ENCODE peak calls at places on chromosomes 6 and 20, in six cellular contexts. One of them, this sample, is unnamed.

GRCh38 chr20:39112196-39112743 is 150.1 kb downstream of the DHX35 start:
- DNase-seq in mesendoderm: peak
- DNase-seq in H9: peak
- DNase-seq in neuronal stem cell: peak
- DNase-seq in H1: peak
- DNase-seq in IMR-90: peak
- DNase-seq in this sample: peak

GRCh38 chr6:170285482-170285881 is 5.4 kb downstream of the DLL1 start:
- DNase-seq in mesendoderm: no peak
- DNase-seq in H9: no peak
- DNase-seq in neuronal stem cell: no peak
- DNase-seq in H1: no peak
- DNase-seq in IMR-90: no peak
- DNase-seq in this sample: no peak

GRCh38 chr6:148107911-148108310 is 234.7 kb upstream of the SASH1 start:
- DNase-seq in mesendoderm: no peak
- DNase-seq in H9: no peak
- DNase-seq in neuronal stem cell: no peak
- DNase-seq in H1: no peak
- DNase-seq in IMR-90: no peak
- DNase-seq in this sample: no peak

GRCh38 chr20:51220293-51220706 is 197.4 kb upstream of the KCNG1 start:
- DNase-seq in mesendoderm: peak
- DNase-seq in H9: peak
- DNase-seq in neuronal stem cell: no peak
- DNase-seq in H1: no peak
- DNase-seq in IMR-90: no peak
- DNase-seq in this sample: no peak

GRCh38 chr6:15793288-15793687 is 130.5 kb upstream of the DTNBP1 start:
- DNase-seq in mesendoderm: peak
- DNase-seq in H9: no peak
- DNase-seq in neuronal stem cell: no peak
- DNase-seq in H1: no peak
- DNase-seq in IMR-90: peak
- DNase-seq in this sample: peak

GRCh38 chr6:97186416-97186999 is 96.5 kb downstream of the MMS22L start:
- DNase-seq in mesendoderm: peak
- DNase-seq in H9: peak
- DNase-seq in neuronal stem cell: peak
- DNase-seq in H1: peak
- DNase-seq in IMR-90: peak
- DNase-seq in this sample: peak

GRCh38 chr6:122803056-122803695 is 14.1 kb downstream of the SMPDL3A start:
- DNase-seq in mesendoderm: no peak
- DNase-seq in H9: no peak
- DNase-seq in neuronal stem cell: no peak
- DNase-seq in H1: no peak
- DNase-seq in IMR-90: peak
- DNase-seq in this sample: peak

GRCh38 chr6:76612818-76613452 is 540.5 kb upstream of the IMPG1 start:
- DNase-seq in mesendoderm: peak
- DNase-seq in H9: no peak
- DNase-seq in neuronal stem cell: no peak
- DNase-seq in H1: no peak
- DNase-seq in IMR-90: no peak
- DNase-seq in this sample: no peak

GRCh38 chr6:100504786-100505737 is 40.3 kb upstream of the SIM1 start:
- DNase-seq in mesendoderm: peak
- DNase-seq in H9: no peak
- DNase-seq in neuronal stem cell: no peak
- DNase-seq in H1: no peak
- DNase-seq in IMR-90: peak
- DNase-seq in this sample: peak

GRCh38 chr20:24634855-24635254 is 165.4 kb downstream of the SYNDIG1 start:
- DNase-seq in mesendoderm: peak
- DNase-seq in H9: peak
- DNase-seq in neuronal stem cell: no peak
- DNase-seq in H1: no peak
- DNase-seq in IMR-90: peak
- DNase-seq in this sample: peak

GRCh38 chr20:56350842-56351241 is 7.9 kb upstream of the FAM210B start:
- DNase-seq in mesendoderm: no peak
- DNase-seq in H9: no peak
- DNase-seq in neuronal stem cell: no peak
- DNase-seq in H1: no peak
- DNase-seq in IMR-90: peak
- DNase-seq in this sample: no peak

GRCh38 chr20:46994341-46994740 is 99.7 kb downstream of the EYA2 start:
- DNase-seq in mesendoderm: no peak
- DNase-seq in H9: no peak
- DNase-seq in neuronal stem cell: no peak
- DNase-seq in H1: no peak
- DNase-seq in IMR-90: no peak
- DNase-seq in this sample: no peak

GRCh38 chr6:151068761-151069312 is 170.9 kb upstream of the AKAP12 start:
- DNase-seq in mesendoderm: no peak
- DNase-seq in H9: no peak
- DNase-seq in neuronal stem cell: no peak
- DNase-seq in H1: no peak
- DNase-seq in IMR-90: peak
- DNase-seq in this sample: peak

GRCh38 chr20:40283689-40284088 is 405.3 kb downstream of the MAFB start:
- DNase-seq in mesendoderm: no peak
- DNase-seq in H9: no peak
- DNase-seq in neuronal stem cell: no peak
- DNase-seq in H1: no peak
- DNase-seq in IMR-90: no peak
- DNase-seq in this sample: no peak

GRCh38 chr6:113995632-113996031 is 24.7 kb upstream of the HDAC2 start:
- DNase-seq in mesendoderm: peak
- DNase-seq in H9: peak
- DNase-seq in neuronal stem cell: no peak
- DNase-seq in H1: no peak
- DNase-seq in IMR-90: peak
- DNase-seq in this sample: peak

GRCh38 chr20:63831696-63832686 is 927 bp upstream of the ZBTB46 start:
- DNase-seq in mesendoderm: peak
- DNase-seq in H9: peak
- DNase-seq in neuronal stem cell: no peak
- DNase-seq in H1: no peak
- DNase-seq in IMR-90: no peak
- DNase-seq in this sample: peak

GRCh38 chr6:135871878-135872277 is 20.4 kb downstream of the PDE7B start:
- DNase-seq in mesendoderm: peak
- DNase-seq in H9: no peak
- DNase-seq in neuronal stem cell: no peak
- DNase-seq in H1: no peak
- DNase-seq in IMR-90: peak
- DNase-seq in this sample: no peak

GRCh38 chr20:35883341-35883777 is 70.9 kb downstream of the SCAND1 start:
- DNase-seq in mesendoderm: peak
- DNase-seq in H9: no peak
- DNase-seq in neuronal stem cell: no peak
- DNase-seq in H1: no peak
- DNase-seq in IMR-90: no peak
- DNase-seq in this sample: no peak

GRCh38 chr6:17714879-17715860 is 8.4 kb upstream of the NUP153 start:
- DNase-seq in mesendoderm: peak
- DNase-seq in H9: no peak
- DNase-seq in neuronal stem cell: no peak
- DNase-seq in H1: no peak
- DNase-seq in IMR-90: peak
- DNase-seq in this sample: peak

GRCh38 chr6:56579155-56579851 is 63.4 kb downstream of the DST start:
- DNase-seq in mesendoderm: no peak
- DNase-seq in H9: no peak
- DNase-seq in neuronal stem cell: no peak
- DNase-seq in H1: no peak
- DNase-seq in IMR-90: peak
- DNase-seq in this sample: no peak

GRCh38 chr20:12410783-12411182 is 493.1 kb downstream of the BTBD3 start:
- DNase-seq in mesendoderm: no peak
- DNase-seq in H9: no peak
- DNase-seq in neuronal stem cell: no peak
- DNase-seq in H1: no peak
- DNase-seq in IMR-90: no peak
- DNase-seq in this sample: no peak

GRCh38 chr6:12709116-12709515 is 7.5 kb upstream of the PHACTR1 start:
- DNase-seq in mesendoderm: peak
- DNase-seq in H9: no peak
- DNase-seq in neuronal stem cell: no peak
- DNase-seq in H1: no peak
- DNase-seq in IMR-90: no peak
- DNase-seq in this sample: no peak

GRCh38 chr6:13485923-13486557 is 1.4 kb downstream of the GFOD1 start:
- DNase-seq in mesendoderm: peak
- DNase-seq in H9: no peak
- DNase-seq in neuronal stem cell: peak
- DNase-seq in H1: no peak
- DNase-seq in IMR-90: peak
- DNase-seq in this sample: peak

GRCh38 chr6:31246051-31246495 is 25.8 kb downstream of the HLA-C start:
- DNase-seq in mesendoderm: peak
- DNase-seq in H9: no peak
- DNase-seq in neuronal stem cell: no peak
- DNase-seq in H1: no peak
- DNase-seq in IMR-90: peak
- DNase-seq in this sample: peak

GRCh38 chr6:5986847-5987246 is 19.9 kb downstream of the NRN1 start:
- DNase-seq in mesendoderm: no peak
- DNase-seq in H9: no peak
- DNase-seq in neuronal stem cell: no peak
- DNase-seq in H1: no peak
- DNase-seq in IMR-90: no peak
- DNase-seq in this sample: no peak

GRCh38 chr6:165701005-165701404 is 38.0 kb upstream of the PDE10A start:
- DNase-seq in mesendoderm: no peak
- DNase-seq in H9: no peak
- DNase-seq in neuronal stem cell: no peak
- DNase-seq in H1: no peak
- DNase-seq in IMR-90: peak
- DNase-seq in this sample: peak

GRCh38 chr6:165832471-165832836 is 169.4 kb upstream of the PDE10A start:
- DNase-seq in mesendoderm: no peak
- DNase-seq in H9: no peak
- DNase-seq in neuronal stem cell: no peak
- DNase-seq in H1: no peak
- DNase-seq in IMR-90: no peak
- DNase-seq in this sample: no peak

GRCh38 chr20:48901326-48901725 is 20.2 kb upstream of the ARFGEF2 start:
- DNase-seq in mesendoderm: no peak
- DNase-seq in H9: no peak
- DNase-seq in neuronal stem cell: no peak
- DNase-seq in H1: no peak
- DNase-seq in IMR-90: no peak
- DNase-seq in this sample: no peak

GRCh38 chr20:1393507-1393882 is 641 bp upstream of the FKBP1A start:
- DNase-seq in mesendoderm: no peak
- DNase-seq in H9: no peak
- DNase-seq in neuronal stem cell: no peak
- DNase-seq in H1: no peak
- DNase-seq in IMR-90: no peak
- DNase-seq in this sample: no peak

DNA sequence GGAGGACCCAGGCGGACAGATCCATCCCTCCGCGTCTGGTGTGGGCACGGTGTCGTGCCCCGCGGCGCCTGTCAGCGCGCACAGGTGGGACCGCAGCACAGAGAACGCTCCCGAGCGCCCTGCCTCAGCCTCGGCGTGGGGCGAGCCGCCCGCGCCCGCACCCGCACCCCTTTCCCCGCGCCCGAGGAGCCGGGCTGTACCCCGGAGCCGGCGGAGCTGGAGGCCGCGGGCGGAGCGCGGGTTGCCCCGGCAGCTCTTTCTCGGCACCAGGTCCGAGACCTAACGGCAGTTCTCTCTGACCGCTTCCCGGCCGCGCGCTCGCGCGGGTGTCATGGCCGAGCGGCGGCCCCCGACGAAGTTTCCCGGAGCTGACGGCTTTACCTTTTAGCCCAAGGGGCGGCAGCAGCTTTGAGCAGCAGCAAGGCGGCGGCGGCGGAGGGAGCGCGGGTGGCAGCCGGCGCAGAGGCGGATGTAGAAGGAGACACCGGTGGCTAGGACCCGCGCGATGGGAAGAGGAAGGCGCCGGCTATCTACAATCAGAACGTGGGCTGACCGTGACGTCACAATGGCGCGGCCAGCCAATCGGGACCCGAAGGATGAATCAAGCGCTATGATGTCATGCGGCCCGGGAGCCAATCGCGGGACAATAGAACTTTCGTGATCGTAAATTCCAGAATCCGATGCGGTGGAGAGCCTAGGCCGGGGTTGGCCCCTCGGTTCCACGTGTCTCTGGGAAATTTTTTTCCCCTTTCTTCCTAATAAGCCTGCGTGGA is at the start of gene ELOVL5:
- DNase-seq in mesendoderm: peak
- DNase-seq in H9: peak
- DNase-seq in neuronal stem cell: peak
- DNase-seq in H1: peak
- DNase-seq in IMR-90: peak
- DNase-seq in this sample: peak
- H3K18ac ChIP-seq in mesendoderm: peak
- H3K18ac ChIP-seq in H9: peak
- H3K18ac ChIP-seq in neuronal stem cell: peak
- H3K18ac ChIP-seq in H1: peak
- H3K18ac ChIP-seq in IMR-90: peak
- H3K18ac ChIP-seq in this sample: peak

GRCh38 chr6:105609375-105609991 is 206.6 kb upstream of the PREP start:
- DNase-seq in mesendoderm: no peak
- DNase-seq in H9: no peak
- DNase-seq in neuronal stem cell: no peak
- DNase-seq in H1: no peak
- DNase-seq in IMR-90: peak
- DNase-seq in this sample: peak
- H3K18ac ChIP-seq in mesendoderm: no peak
- H3K18ac ChIP-seq in H9: no peak
- H3K18ac ChIP-seq in neuronal stem cell: no peak
- H3K18ac ChIP-seq in H1: no peak
- H3K18ac ChIP-seq in IMR-90: peak
- H3K18ac ChIP-seq in this sample: peak

DNA sequence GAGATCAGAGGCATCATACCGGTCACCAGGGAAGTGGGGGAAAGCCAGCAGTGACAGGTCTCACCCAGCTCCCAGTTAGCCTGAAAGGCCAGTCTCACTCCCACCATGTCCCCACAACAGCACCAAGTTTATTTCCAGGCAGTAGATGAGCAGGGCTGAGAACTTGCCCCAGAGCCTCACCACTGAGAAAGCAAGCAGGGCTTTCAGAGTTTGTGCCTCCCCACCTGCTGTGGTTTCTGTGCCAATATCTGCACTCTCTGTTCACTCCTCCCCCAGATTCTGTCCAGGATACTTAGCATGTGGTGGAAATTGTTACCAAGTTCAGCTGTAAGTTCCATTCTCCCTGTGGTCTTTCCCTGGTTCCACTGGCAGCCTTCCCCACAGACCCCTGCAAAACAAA is 255.0 kb upstream of the HTR1E start:
- DNase-seq in mesendoderm: no peak
- DNase-seq in H9: no peak
- DNase-seq in neuronal stem cell: no peak
- DNase-seq in H1: no peak
- DNase-seq in IMR-90: no peak
- DNase-seq in this sample: no peak
- H3K18ac ChIP-seq in mesendoderm: no peak
- H3K18ac ChIP-seq in H9: no peak
- H3K18ac ChIP-seq in neuronal stem cell: no peak
- H3K18ac ChIP-seq in H1: no peak
- H3K18ac ChIP-seq in IMR-90: no peak
- H3K18ac ChIP-seq in this sample: no peak

GRCh38 chr6:74597266-74597665 is 608.6 kb downstream of the COL12A1 start:
- DNase-seq in mesendoderm: no peak
- DNase-seq in H9: no peak
- DNase-seq in neuronal stem cell: no peak
- DNase-seq in H1: no peak
- DNase-seq in IMR-90: peak
- DNase-seq in this sample: no peak
- H3K18ac ChIP-seq in mesendoderm: no peak
- H3K18ac ChIP-seq in H9: no peak
- H3K18ac ChIP-seq in neuronal stem cell: no peak
- H3K18ac ChIP-seq in H1: no peak
- H3K18ac ChIP-seq in IMR-90: no peak
- H3K18ac ChIP-seq in this sample: no peak